ENCODE peak calls at places on chromosomes 12 and 14, in ten cellular contexts. M is endothelial cell of umbilical vein; H is ascending aorta; V is CD8-positive, alpha-beta T cell; Q is lower lobe of right lung; E is endodermal cell; T is cardiac muscle cell; O is IMR-90; W is mucosa of descending colon; Y is heart left ventricle. L is an unnamed sample. For H3K4me1, the result is how much of the 10 kb centered on the place peaks cover.

GRCh38 chr14:90091393-90091792 is 29.6 kb downstream of the KCNK13 start:
- DNase-seq in M (peak), H (no peak), V (no peak), Q (no peak), E (no peak), T (no peak), O (peak), W (no peak), Y (no peak), L (no peak)

GRCh38 chr14:34262511-34262910 is 199.5 kb downstream of the SPTSSA start:
- DNase-seq in M (no peak), H (no peak), V (no peak), Q (no peak), E (no peak), T (no peak), O (no peak), W (no peak), Y (no peak), L (no peak)

GRCh38 chr14:106737025-106737424 is 1210.6 kb downstream of the TMEM121 start:
- DNase-seq in M (no peak), H (no peak), V (peak), Q (no peak), E (no peak), T (no peak), O (no peak), W (no peak), Y (no peak), L (no peak)

GRCh38 chr12:20214286-20214685 is 154.1 kb upstream of the PDE3A start:
- DNase-seq in M (peak), H (no peak), V (no peak), Q (no peak), E (no peak), T (no peak), O (peak), W (no peak), Y (no peak), L (no peak)

GRCh38 chr12:1170411-1170810 is 179.4 kb downstream of the ERC1 start:
- DNase-seq in M (no peak), H (no peak), V (no peak), Q (no peak), E (no peak), T (no peak), O (no peak), W (no peak), Y (no peak), L (no peak)

GRCh38 chr14:75711134-75711795 is 50.2 kb downstream of the TTLL5 start:
- DNase-seq in M (peak), H (no peak), V (no peak), Q (no peak), E (peak), T (peak), O (peak), W (peak), Y (peak), L (no peak)

GRCh38 chr14:51487848-51488247 is 163.9 kb upstream of the FRMD6 start:
- DNase-seq in M (no peak), H (no peak), V (no peak), Q (no peak), E (no peak), T (no peak), O (no peak), W (no peak), Y (no peak), L (no peak)

GRCh38 chr12:51873251-51873994 is 14.5 kb upstream of the ANKRD33 start:
- DNase-seq in M (no peak), H (no peak), V (no peak), Q (no peak), E (no peak), T (no peak), O (no peak), W (no peak), Y (no peak), L (no peak)

GRCh38 chr14:72476657-72477499 is 417.0 kb downstream of the DPF3 start:
- DNase-seq in M (no peak), H (no peak), V (peak), Q (no peak), E (peak), T (no peak), O (peak), W (peak), Y (no peak), L (no peak)

GRCh38 chr12:57477710-57478681 is 1.7 kb downstream of the ARHGAP9 start:
- DNase-seq in M (no peak), H (no peak), V (peak), Q (no peak), E (peak), T (no peak), O (peak), W (no peak), Y (no peak), L (no peak)

GRCh38 chr12:58067610-58068387 is 126.4 kb downstream of the ATP23 start:
- DNase-seq in M (no peak), H (no peak), V (no peak), Q (no peak), E (no peak), T (no peak), O (peak), W (no peak), Y (no peak), L (no peak)

GRCh38 chr12:123559468-123559867 is 24.9 kb upstream of the TMED2 start:
- DNase-seq in M (no peak), H (no peak), V (no peak), Q (no peak), E (no peak), T (no peak), O (no peak), W (no peak), Y (no peak), L (no peak)

GRCh38 chr12:66235626-66236281 is 46.7 kb downstream of the IRAK3 start:
- DNase-seq in M (peak), H (no peak), V (no peak), Q (no peak), E (no peak), T (no peak), O (peak), W (no peak), Y (no peak), L (no peak)

GRCh38 chr12:60494249-60494648 is 898.4 kb downstream of the SLC16A7 start:
- DNase-seq in M (peak), H (no peak), V (no peak), Q (no peak), E (no peak), T (peak), O (peak), W (no peak), Y (no peak), L (no peak)

GRCh38 chr14:63276492-63277342 is 42.0 kb downstream of the GPHB5 start:
- DNase-seq in M (peak), H (no peak), V (no peak), Q (no peak), E (peak), T (peak), O (peak), W (no peak), Y (no peak), L (no peak)

GRCh38 chr12:63323942-63324341 is 172.9 kb upstream of the AVPR1A start:
- DNase-seq in M (no peak), H (no peak), V (no peak), Q (no peak), E (no peak), T (no peak), O (no peak), W (no peak), Y (no peak), L (no peak)

GRCh38 chr12:57632898-57633825 is at the start of gene B4GALNT1:
- DNase-seq in M (peak), H (peak), V (peak), Q (peak), E (peak), T (peak), O (peak), W (peak), Y (peak), L (peak)

GRCh38 chr14:24783791-24784190 is 149.8 kb upstream of the GZMB start:
- DNase-seq in M (no peak), H (no peak), V (no peak), Q (no peak), E (no peak), T (no peak), O (no peak), W (no peak), Y (no peak), L (no peak)

GRCh38 chr12:52041695-52042123 is 9.5 kb upstream of the NR4A1 start:
- DNase-seq in M (no peak), H (peak), V (peak), Q (no peak), E (peak), T (peak), O (peak), W (no peak), Y (peak), L (peak)

GRCh38 chr12:109385339-109386078 is 37.8 kb downstream of the MYO1H start:
- DNase-seq in M (peak), H (no peak), V (no peak), Q (peak), E (peak), T (peak), O (peak), W (peak), Y (no peak), L (no peak)

GRCh38 chr12:123075591-123076171 is 75.2 kb downstream of the PITPNM2 start:
- DNase-seq in M (no peak), H (no peak), V (peak), Q (peak), E (peak), T (peak), O (no peak), W (peak), Y (no peak), L (no peak)

GRCh38 chr12:44509471-44509870 is 366.6 kb downstream of the NELL2 start:
- DNase-seq in M (no peak), H (no peak), V (no peak), Q (no peak), E (no peak), T (no peak), O (no peak), W (no peak), Y (no peak), L (no peak)

GRCh38 chr12:46941981-46942380 is 116.2 kb upstream of the SLC38A4 start:
- DNase-seq in M (no peak), H (no peak), V (no peak), Q (no peak), E (no peak), T (no peak), O (no peak), W (no peak), Y (no peak), L (no peak)
- TF ChIP-seq CTCF in M (no peak), H (no peak), V (no peak), Q (no peak), E (no peak), T (no peak), O (no peak), W (no peak), Y (no peak), L (no peak)

DNA sequence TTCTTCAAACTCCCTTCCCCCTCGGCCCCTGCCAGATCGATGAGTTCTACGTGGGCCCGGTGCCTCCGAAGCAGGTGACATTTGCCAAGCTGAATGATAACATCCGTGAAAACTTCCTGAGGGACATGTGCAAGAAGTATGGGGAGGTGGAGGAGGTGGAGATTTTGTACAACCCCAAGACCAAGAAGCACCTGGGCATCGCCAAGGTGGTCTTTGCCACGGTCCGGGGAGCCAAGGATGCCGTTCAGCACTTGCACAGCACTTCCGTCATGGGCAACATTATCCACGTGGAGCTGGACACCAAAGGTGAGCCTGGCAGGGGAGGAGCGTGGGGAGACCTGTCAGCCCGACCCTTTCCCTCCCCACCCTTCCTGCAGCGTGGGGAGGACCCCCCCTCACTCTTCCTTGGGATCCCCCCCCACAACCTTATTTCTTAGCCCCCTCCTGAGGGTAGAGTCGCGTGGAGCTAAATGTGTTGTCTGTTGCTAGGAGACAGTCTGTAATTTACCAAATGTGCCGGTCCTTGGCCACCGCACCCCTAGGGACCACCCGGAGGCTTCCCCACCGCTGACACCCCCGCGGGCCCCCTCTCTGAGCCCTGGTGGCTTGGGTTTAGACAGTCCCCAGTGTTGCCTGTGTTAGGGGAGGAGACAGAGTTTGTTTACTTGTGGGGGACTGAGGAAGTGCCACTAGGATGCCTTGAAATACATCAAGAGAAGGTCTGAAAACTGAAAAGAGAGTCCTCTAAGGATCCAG is 2.2 kb downstream of the SETD1B start:
- DNase-seq in M (no peak), H (no peak), V (peak), Q (no peak), E (no peak), T (peak), O (no peak), W (no peak), Y (no peak), L (no peak)
- H3K4me1 ChIP-seq in M (under half), H (under half), V (under half), Q (under half), E (under half), T (under half), O (under half), W (under half), Y (under half), L (under half)

GRCh38 chr12:31363826-31364225 is 37.9 kb upstream of the SINHCAF start:
- DNase-seq in M (no peak), H (no peak), V (no peak), Q (no peak), E (no peak), T (no peak), O (no peak), W (no peak), Y (no peak), L (no peak)

GRCh38 chr12:31363416-31363809 is 37.5 kb upstream of the SINHCAF start:
- DNase-seq in M (no peak), H (no peak), V (no peak), Q (no peak), E (peak), T (no peak), O (no peak), W (peak), Y (no peak), L (no peak)

GRCh38 chr12:31361730-31362114 is 35.8 kb upstream of the SINHCAF start:
- DNase-seq in M (no peak), H (no peak), V (no peak), Q (no peak), E (no peak), T (no peak), O (no peak), W (no peak), Y (no peak), L (no peak)

GRCh38 chr12:31362115-31362758 is 36.3 kb upstream of the SINHCAF start:
- DNase-seq in M (no peak), H (no peak), V (no peak), Q (no peak), E (peak), T (peak), O (no peak), W (peak), Y (no peak), L (no peak)

DNA sequence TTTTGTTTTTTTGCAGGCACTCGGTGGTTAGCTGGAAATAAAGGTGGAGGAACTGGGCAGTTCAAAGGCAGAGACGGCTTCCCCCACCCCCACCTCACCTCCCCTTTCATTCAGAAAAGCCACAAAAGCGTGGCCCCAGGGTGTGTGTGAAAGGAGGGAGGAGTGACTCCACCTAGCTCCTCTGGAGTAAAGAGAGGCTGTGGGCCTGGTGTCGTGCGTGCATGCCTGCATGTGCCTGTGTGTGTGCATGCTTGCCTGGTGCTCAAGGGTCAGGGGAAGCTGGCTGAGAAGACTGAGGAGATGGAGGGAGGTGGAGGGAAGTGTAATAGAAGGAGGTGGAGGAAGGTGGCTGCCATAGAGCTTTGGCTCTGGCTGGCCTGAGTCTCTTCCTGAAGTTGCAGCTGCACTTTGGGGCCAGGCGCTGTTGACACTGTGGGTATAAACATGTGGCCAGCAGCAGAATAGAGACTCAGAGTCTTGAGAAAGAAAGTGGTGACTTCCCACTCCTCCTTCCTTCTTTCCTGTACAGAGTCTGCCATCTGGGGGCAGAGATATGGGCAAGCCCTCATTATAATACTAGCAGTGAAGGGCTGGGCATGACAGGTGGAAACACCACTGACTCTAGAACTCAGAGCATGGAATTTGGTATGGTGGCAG is 36.9 kb upstream of the SINHCAF start:
- DNase-seq in M (no peak), H (no peak), V (no peak), Q (peak), E (peak), T (peak), O (no peak), W (peak), Y (no peak), L (no peak)
- TF ChIP-seq CTCF in M (no peak), H (no peak), V (no peak), Q (no peak), E (no peak), T (no peak), O (no peak), W (peak), Y (no peak), L (no peak)

GRCh38 chr14:49971156-49972141 is 78.6 kb downstream of the ARF6 start:
- DNase-seq in M (peak), H (no peak), V (peak), Q (no peak), E (no peak), T (no peak), O (peak), W (peak), Y (no peak), L (no peak)

GRCh38 chr14:49970474-49971147 is 77.7 kb downstream of the ARF6 start:
- DNase-seq in M (peak), H (no peak), V (no peak), Q (no peak), E (no peak), T (peak), O (peak), W (peak), Y (peak), L (no peak)

GRCh38 chr14:49972199-49972671 is 79.4 kb downstream of the ARF6 start:
- DNase-seq in M (peak), H (no peak), V (no peak), Q (no peak), E (no peak), T (no peak), O (peak), W (peak), Y (peak), L (no peak)

GRCh38 chr14:49966971-49967630 is 74.2 kb downstream of the ARF6 start:
- DNase-seq in M (no peak), H (no peak), V (no peak), Q (no peak), E (peak), T (no peak), O (peak), W (no peak), Y (no peak), L (no peak)

GRCh38 chr14:49969961-49970360 is 77.1 kb downstream of the ARF6 start:
- DNase-seq in M (no peak), H (no peak), V (no peak), Q (no peak), E (no peak), T (no peak), O (no peak), W (no peak), Y (no peak), L (no peak)
- H3K4me1 ChIP-seq in M (under half), H (under half), V (under half), Q (under half), E (under half), T (under half), O (under half), W (under half), Y (under half), L (under half)

DNA sequence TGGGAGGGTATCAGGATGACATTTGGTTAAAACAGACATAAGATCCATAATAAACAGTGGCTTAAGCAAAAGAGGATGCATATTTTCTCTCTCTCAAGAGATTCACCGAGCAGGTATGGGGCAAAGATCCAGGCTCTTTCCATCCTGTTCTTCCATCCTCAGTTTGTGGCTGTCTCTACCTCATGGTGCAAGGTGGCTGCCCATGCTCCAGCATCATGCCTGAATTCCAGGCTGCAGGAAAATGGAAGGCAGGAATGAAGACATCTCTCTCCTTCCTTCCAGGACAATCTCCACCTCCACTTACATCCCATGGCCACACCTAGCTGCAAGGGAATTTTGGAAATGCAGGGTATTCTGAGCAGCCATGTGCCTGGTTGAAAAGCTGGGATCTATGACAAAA is 136.0 kb downstream of the GLT1D1 start:
- DNase-seq in M (no peak), H (no peak), V (no peak), Q (no peak), E (no peak), T (no peak), O (no peak), W (no peak), Y (no peak), L (no peak)
- TF ChIP-seq CTCF in M (no peak), H (no peak), V (no peak), Q (no peak), E (no peak), T (no peak), O (no peak), W (no peak), Y (no peak), L (no peak)

L was measured in sigmoid colon.